ENCODE peak calls at places on chromosome 16, in five cellular contexts. F, V, E, Y and W are unnamed samples.

GRCh38 chr16:87363771-87364476 is 19.7 kb downstream of the FBXO31 start:
- DNase-seq in F (no peak), Y (no peak), V (no peak), E (no peak), W (no peak)

GRCh38 chr16:80092686-80093085 is 448.1 kb upstream of the DYNLRB2 start:
- DNase-seq in E (no peak), V (no peak), F (no peak), Y (no peak), W (no peak)

GRCh38 chr16:89720859-89721643 is at the start of the genes VPS9D1 and ZNF276:
- DNase-seq in V (peak), Y (no peak), E (peak), F (no peak), W (peak)

GRCh38 chr16:31354394-31355291 is at the start of gene ITGAX:
- DNase-seq in Y (peak), E (no peak), V (no peak), F (no peak), W (peak)

GRCh38 chr16:81975637-81976036 is 35.6 kb downstream of the SDR42E1 start:
- DNase-seq in Y (no peak), E (no peak), V (no peak), F (no peak), W (peak)

GRCh38 chr16:27718767-27719445 is 169.0 kb downstream of the KATNIP start:
- DNase-seq in V (no peak), E (peak), F (no peak), Y (no peak), W (no peak)

GRCh38 chr16:67961551-67961957 is 6.9 kb downstream of the SLC12A4 start:
- DNase-seq in Y (no peak), V (no peak), E (no peak), F (no peak), W (no peak)

GRCh38 chr16:23304620-23305019 is 2.5 kb downstream of the SCNN1B start:
- DNase-seq in F (no peak), Y (no peak), V (no peak), E (no peak), W (no peak)

GRCh38 chr16:73113326-73113720 is 65.4 kb upstream of the ZFHX3 start:
- DNase-seq in V (no peak), Y (no peak), F (no peak), E (no peak), W (no peak)

GRCh38 chr16:82368041-82368440 is 198.0 kb upstream of the MPHOSPH6 start:
- DNase-seq in E (peak), Y (no peak), V (peak), F (no peak), W (peak)

GRCh38 chr16:66899945-66900688 is 18.6 kb downstream of the CDH16 start:
- DNase-seq in E (peak), F (no peak), V (peak), Y (no peak), W (peak)

GRCh38 chr16:2190002-2190658 is 6.3 kb downstream of the CASKIN1 start:
- DNase-seq in F (no peak), V (no peak), E (peak), Y (no peak), W (no peak)

GRCh38 chr16:55102077-55102476 is 171.4 kb downstream of the IRX5 start:
- DNase-seq in V (no peak), F (no peak), E (no peak), Y (no peak), W (no peak)

GRCh38 chr16:67101301-67101675 is 8.5 kb upstream of the PHAF1 start:
- DNase-seq in F (no peak), V (no peak), E (no peak), Y (no peak), W (no peak)

GRCh38 chr16:11800385-11800718 is 3.3 kb upstream of the ZC3H7A start:
- DNase-seq in E (no peak), F (no peak), Y (no peak), V (no peak), W (no peak)

GRCh38 chr16:2867987-2868789 is 10.2 kb upstream of the PRSS22 start:
- DNase-seq in V (peak), F (peak), Y (peak), E (peak), W (peak)

GRCh38 chr16:68707341-68708152 is 29.5 kb upstream of the CDH1 start:
- DNase-seq in V (no peak), Y (no peak), E (peak), F (peak), W (peak)

GRCh38 chr16:50282010-50282538 is 15.7 kb downstream of the ADCY7 start:
- DNase-seq in Y (peak), V (no peak), F (no peak), E (no peak), W (no peak)

GRCh38 chr16:53789159-53789558 is 85.2 kb downstream of the FTO start:
- DNase-seq in F (no peak), V (no peak), E (no peak), Y (no peak), W (no peak)

GRCh38 chr16:25073849-25074248 is 37.7 kb upstream of the LCMT1 start:
- DNase-seq in F (no peak), E (no peak), Y (no peak), V (no peak), W (no peak)

GRCh38 chr16:77551352-77551751 is 116.5 kb upstream of the ADAMTS18 start:
- DNase-seq in E (no peak), Y (no peak), F (no peak), V (no peak), W (no peak)

GRCh38 chr16:23348579-23349469 is 46.7 kb downstream of the SCNN1B start:
- DNase-seq in E (no peak), Y (no peak), F (peak), V (peak), W (peak)

GRCh38 chr16:22316411-22316811 is 19.2 kb downstream of the POLR3E start:
- DNase-seq in F (no peak), V (no peak), E (no peak), Y (no peak), W (no peak)

GRCh38 chr16:27211026-27211425 is 7.7 kb downstream of the KDM8 start:
- DNase-seq in Y (no peak), F (no peak), E (no peak), V (no peak), W (no peak)

GRCh38 chr16:17177242-17177967 is 293.4 kb downstream of the XYLT1 start:
- DNase-seq in V (no peak), F (no peak), Y (no peak), E (no peak), W (no peak)

GRCh38 chr16:19980866-19981265 is 92.8 kb downstream of the GPR139 start:
- DNase-seq in Y (no peak), F (no peak), V (peak), E (peak), W (peak)

GRCh38 chr16:59878999-59879398 is 1144.9 kb upstream of the GOT2 start:
- DNase-seq in Y (no peak), V (no peak), F (no peak), E (no peak), W (no peak)

GRCh38 chr16:17251496-17251895 is 219.3 kb downstream of the XYLT1 start:
- DNase-seq in F (no peak), V (no peak), E (no peak), Y (no peak), W (no peak)

GRCh38 chr16:57486858-57487834 is 853 bp upstream of the DOK4 start:
- DNase-seq in E (no peak), Y (no peak), V (no peak), F (no peak), W (no peak)

GRCh38 chr16:83738926-83739503 is 68.8 kb upstream of the HSBP1 start:
- DNase-seq in F (no peak), E (no peak), Y (no peak), V (no peak), W (no peak)

GRCh38 chr16:81609323-81609892 is 164.8 kb downstream of the CMIP start:
- DNase-seq in Y (no peak), E (no peak), F (no peak), V (no peak), W (no peak)

GRCh38 chr16:9238346-9238745 is 146.9 kb downstream of the HAPSTR1 start:
- DNase-seq in F (no peak), V (no peak), E (no peak), Y (no peak), W (no peak)

GRCh38 chr16:9235837-9236236 is 144.4 kb downstream of the HAPSTR1 start:
- DNase-seq in E (no peak), Y (no peak), V (no peak), F (no peak), W (no peak)

GRCh38 chr16:9232102-9232501 is 140.7 kb downstream of the HAPSTR1 start:
- DNase-seq in Y (no peak), E (no peak), F (no peak), V (no peak), W (no peak)

GRCh38 chr16:9241177-9241576 is 149.7 kb downstream of the HAPSTR1 start:
- DNase-seq in E (no peak), F (no peak), V (no peak), Y (no peak), W (no peak)

GRCh38 chr16:9236319-9236718 is 144.9 kb downstream of the HAPSTR1 start:
- DNase-seq in Y (no peak), E (no peak), V (no peak), F (no peak), W (no peak)
- TF ChIP-seq SUZ12 in Y (no peak), E (no peak), V (no peak), F (no peak), W (no peak)

DNA sequence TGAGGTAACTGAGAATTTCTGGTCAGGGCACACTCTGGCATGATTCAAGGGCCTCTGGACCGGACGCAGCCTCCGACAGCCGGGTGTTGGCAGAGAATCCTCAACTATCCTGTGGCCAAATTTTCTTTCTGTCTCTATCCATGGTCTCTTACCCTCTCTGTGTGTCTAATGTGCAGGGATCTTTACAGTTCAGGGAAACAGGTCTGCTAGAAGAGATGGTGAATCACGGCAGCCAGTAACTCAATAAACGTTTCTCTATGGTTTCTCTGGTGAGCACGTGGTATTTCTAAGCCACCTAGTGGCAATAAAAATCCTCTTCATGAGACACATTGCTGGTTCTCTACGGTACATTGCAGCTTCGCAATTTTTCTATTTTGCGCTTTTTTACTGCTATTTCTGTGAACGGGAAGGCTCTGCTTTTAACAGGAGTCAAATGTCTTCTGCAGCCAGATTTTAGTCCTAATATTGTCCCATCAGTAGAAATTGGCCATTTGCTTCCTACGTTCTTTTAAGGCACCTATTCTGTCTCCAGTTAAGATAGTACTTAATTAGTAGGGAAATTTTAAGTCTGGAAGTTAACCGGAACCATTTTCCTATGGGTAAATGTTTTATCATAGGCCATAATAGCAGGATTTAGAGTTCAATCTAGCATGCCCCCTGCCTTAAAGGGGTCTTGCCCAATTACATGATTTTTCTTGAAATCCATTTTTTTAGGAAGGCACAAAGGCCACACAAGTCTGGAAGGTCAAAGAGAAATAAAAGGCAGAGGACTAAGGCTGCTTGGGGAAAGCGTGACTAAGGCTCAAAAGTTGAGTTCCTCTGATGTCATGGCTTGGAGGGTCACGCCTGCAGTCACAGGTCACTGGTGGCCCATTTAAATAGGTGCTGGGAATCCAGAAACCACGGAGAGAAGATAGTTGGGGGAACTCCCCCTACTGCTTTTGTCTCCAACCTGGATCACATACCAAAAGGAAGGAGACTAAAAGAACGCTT is 31.5 kb downstream of the QPRT start:
- DNase-seq in V (peak), Y (no peak), E (peak), F (no peak), W (no peak)
- TF ChIP-seq SUZ12 in V (no peak), Y (no peak), E (no peak), F (no peak), W (no peak)

GRCh38 chr16:4115209-4115940 is 867 bp downstream of the ADCY9 start:
- DNase-seq in F (no peak), Y (no peak), E (no peak), V (peak), W (no peak)
- TF ChIP-seq SUZ12 in F (peak), Y (no peak), E (no peak), V (no peak), W (no peak)

DNA sequence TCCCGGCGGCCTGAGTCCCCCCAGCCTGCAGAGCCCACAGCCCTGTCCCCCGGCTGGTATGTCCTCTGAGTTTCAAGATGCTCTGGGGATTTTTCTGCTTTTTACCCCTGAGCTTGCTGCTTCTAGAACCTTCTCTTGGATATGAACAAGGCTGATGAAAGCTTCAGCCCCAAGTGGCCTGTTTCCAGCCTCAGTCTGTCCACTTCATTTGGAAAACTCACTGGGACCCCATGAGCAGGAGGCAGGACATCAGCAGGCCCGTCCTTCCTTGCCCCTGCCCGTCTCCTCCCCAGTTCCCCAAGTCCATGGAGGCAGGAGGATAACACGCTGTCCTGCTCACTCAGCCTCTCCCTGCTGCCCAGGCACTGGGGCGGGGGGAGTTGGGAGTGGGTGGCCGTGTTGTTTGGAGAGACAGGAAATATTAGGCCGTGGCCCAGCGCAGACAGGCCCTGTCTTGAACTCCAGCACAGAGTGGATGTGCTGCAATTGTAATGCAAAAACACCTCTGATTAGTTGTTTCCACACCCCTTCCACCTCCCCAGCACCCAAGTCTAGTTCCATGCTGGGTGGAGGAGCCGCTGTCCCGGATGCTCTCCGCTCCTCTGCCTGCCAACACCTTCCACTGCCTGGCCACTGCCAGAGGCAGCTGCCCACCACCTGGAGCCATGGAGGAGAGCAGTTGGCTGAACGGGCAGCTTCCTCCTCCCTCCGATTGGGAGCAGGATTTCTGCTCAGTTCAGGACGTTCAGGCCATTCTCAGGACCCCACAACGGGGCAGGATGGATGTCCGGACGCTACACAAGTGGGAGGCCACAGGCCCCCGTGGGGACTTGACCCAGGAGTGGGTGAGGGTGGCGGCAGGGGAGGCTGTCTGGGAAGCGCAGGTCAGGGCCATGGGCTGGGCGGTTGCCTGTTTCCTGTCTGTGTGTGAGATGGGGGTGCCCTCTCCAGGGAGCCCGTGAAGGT is 216.9 kb upstream of the GSE1 start:
- DNase-seq in Y (no peak), V (no peak), F (no peak), E (no peak), W (no peak)
- TF ChIP-seq SUZ12 in Y (no peak), V (no peak), F (no peak), E (no peak), W (no peak)

GRCh38 chr16:63578791-63579190 is 1542.6 kb upstream of the CDH8 start:
- DNase-seq in Y (no peak), F (no peak), E (no peak), V (no peak), W (no peak)
- TF ChIP-seq SUZ12 in Y (no peak), F (no peak), E (no peak), V (no peak), W (no peak)